ENCODE peak calls at places on chromosome 17, in four cellular contexts. S, W, O and D are unnamed samples.

GRCh38 chr17:81508639-81509047 is 4.0 kb downstream of the ACTG1 start:
- DNase-seq in W (peak), O (peak), S (no peak), D (no peak)

GRCh38 chr17:62713096-62713870 is 85.8 kb downstream of the MRC2 start:
- DNase-seq in S (no peak), O (no peak), W (no peak), D (no peak)

GRCh38 chr17:49210158-49211029 is at the start of the genes ABI3 and GNGT2:
- DNase-seq in S (no peak), W (peak), O (no peak), D (no peak)

GRCh38 chr17:48825446-48826381 is 5.1 kb upstream of the CALCOCO2 start:
- DNase-seq in O (no peak), S (no peak), W (no peak), D (no peak)

GRCh38 chr17:39352986-39353385 is 48.4 kb downstream of the FBXL20 start:
- DNase-seq in W (no peak), S (no peak), O (no peak), D (no peak)

GRCh38 chr17:82292251-82293154 is 19.0 kb upstream of the CSNK1D start:
- DNase-seq in O (peak), S (peak), W (peak), D (peak)

GRCh38 chr17:82871776-82872561 is 32.1 kb upstream of the ZNF750 start:
- DNase-seq in W (no peak), O (no peak), S (no peak), D (no peak)

GRCh38 chr17:28227278-28228108 is 91.5 kb upstream of the TMEM97 start:
- DNase-seq in S (no peak), O (no peak), W (no peak), D (no peak)

GRCh38 chr17:63989622-63990345 is 8.4 kb upstream of the PRR29 start:
- DNase-seq in W (no peak), S (no peak), O (no peak), D (no peak)

GRCh38 chr17:4600563-4600962 is 16.2 kb downstream of the SMTNL2 start:
- DNase-seq in S (no peak), W (no peak), O (no peak), D (no peak)

GRCh38 chr17:48642059-48642842 is 16.1 kb upstream of the HOXB9 start:
- DNase-seq in O (no peak), W (no peak), S (no peak), D (no peak)

GRCh38 chr17:79975498-79976134 is 60.1 kb downstream of the TBC1D16 start:
- DNase-seq in S (peak), W (no peak), O (no peak), D (no peak)

GRCh38 chr17:67215991-67216421 is 29.0 kb downstream of the HELZ start:
- DNase-seq in S (no peak), W (no peak), O (no peak), D (no peak)

GRCh38 chr17:8900207-8900606 is 32.7 kb upstream of the PIK3R6 start:
- DNase-seq in W (no peak), O (no peak), S (no peak), D (no peak)

GRCh38 chr17:29742210-29742513 is 119.5 kb upstream of the CORO6 start:
- DNase-seq in O (no peak), W (no peak), S (no peak), D (no peak)

GRCh38 chr17:45170280-45170975 is 8.8 kb downstream of the HEXIM2 start:
- DNase-seq in O (no peak), W (no peak), S (no peak), D (no peak)
- H3K4me3 ChIP-seq in O (no peak), W (peak), S (no peak), D (peak)

DNA sequence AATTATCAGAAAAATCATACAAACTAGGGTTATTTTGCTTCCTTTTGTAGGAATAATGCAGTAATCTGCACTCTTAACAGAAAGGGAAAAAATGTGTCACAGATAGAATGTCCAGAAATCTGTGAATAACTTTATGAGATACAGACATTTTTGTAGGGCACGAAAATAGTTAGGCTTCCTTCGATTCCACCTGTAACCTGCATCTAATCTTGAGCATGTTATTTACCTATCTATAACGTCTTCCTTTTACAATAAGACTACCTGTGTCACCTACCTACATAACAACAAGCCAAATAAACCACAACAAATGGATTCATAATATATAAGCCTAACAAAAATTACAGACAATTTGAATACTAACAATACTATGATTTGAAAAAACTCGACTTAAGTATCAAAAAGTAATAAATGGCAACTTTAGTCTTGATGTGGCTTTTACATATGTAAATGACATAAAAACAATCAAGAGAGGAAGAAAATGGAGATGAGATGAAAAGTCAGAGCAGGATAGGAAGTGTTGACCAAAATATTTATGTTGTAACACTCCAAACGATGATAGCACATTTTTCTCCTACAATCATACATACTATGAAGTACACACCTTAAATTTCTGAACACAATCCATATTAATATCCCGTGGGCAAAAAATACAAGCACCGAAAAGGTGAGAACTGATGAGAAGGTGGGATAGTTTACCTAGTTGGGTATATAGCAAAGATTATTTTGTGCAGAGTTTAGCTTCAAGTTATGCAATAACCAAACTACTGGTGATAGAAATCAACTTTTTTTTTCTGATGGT is 2.5 kb downstream of the STAT5B start:
- DNase-seq in O (no peak), S (no peak), W (no peak), D (no peak)
- H3K4me3 ChIP-seq in O (no peak), S (no peak), W (no peak), D (no peak)

GRCh38 chr17:74670329-74670728 is 42.4 kb downstream of the CD300LF start:
- DNase-seq in W (no peak), O (no peak), S (no peak), D (no peak)

DNA sequence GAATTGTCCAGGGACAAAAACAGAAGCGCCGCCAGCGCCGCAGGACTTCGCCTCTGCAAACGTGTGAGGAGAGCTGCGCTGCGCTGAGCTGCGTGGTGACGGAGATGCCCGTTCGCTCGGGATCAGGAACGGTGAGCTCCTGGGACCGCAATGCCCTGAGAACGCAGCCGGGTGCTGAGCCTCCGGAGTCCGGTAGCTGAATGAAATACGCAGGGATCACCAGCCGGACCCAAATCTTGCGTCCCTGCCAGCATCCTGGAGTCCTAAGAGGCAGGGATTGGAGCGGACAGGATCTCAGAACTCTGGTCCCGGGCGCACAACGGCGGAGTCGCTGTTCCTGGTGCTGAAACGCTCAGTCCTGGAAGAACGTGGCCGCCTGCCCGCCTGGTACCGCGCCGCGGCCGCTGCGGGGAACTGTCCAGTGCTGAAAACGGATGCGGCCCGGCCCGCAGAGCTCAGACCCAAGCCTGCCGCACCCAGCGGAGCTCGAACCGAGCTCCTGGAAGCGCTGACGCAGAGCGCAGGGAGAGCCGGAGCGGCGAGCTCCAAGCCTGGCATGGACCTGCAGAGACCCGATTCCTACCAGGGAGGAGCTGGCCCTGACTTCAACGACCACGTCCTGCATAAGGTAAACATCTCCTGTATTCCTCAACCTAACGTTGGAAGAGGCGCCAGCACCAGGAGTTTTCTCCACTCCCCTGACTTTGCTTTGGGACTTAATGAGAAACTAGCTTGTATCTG is 41.5 kb downstream of the CD300LF start:
- DNase-seq in O (peak), S (peak), W (peak), D (no peak)
- H3K4me3 ChIP-seq in O (no peak), S (no peak), W (no peak), D (no peak)

DNA sequence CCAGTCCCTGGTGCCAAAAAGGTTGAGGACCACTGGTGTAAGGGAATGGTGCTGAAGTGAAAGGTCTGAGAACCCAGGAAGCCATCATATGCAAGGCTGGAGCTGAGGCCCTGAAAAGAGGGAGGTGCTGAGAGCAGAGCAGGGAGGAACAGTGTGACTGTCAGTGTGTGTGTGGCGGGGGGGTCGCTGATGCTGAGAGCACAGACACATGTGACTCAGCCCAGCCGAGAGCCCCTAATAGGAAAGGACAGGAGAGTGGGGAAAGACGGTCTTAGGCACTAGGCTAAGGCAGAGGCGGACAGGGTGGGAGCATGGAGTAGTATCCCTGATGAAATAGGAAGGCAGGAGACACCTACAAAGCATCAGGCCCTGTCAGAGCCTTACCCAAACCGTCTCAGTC is 1.2 kb downstream of the B9D1 start:
- DNase-seq in W (no peak), O (no peak), S (no peak), D (no peak)
- H3K4me3 ChIP-seq in W (no peak), O (peak), S (no peak), D (no peak)

GRCh38 chr17:18156171-18156975 is 27.3 kb upstream of the ALKBH5 start:
- DNase-seq in W (no peak), S (no peak), O (no peak), D (no peak)
- H3K4me3 ChIP-seq in W (no peak), S (no peak), O (no peak), D (no peak)

GRCh38 chr17:17820457-17821158 is 16.2 kb downstream of the SREBF1 start:
- DNase-seq in O (no peak), W (no peak), S (no peak), D (no peak)

GRCh38 chr17:17818088-17818526 is 18.7 kb downstream of the SREBF1 start:
- DNase-seq in S (no peak), O (no peak), W (peak), D (no peak)

GRCh38 chr17:17820046-17820445 is 16.7 kb downstream of the SREBF1 start:
- DNase-seq in W (no peak), O (no peak), S (no peak), D (no peak)

GRCh38 chr17:17819111-17819510 is 17.7 kb downstream of the SREBF1 start:
- DNase-seq in W (no peak), O (no peak), S (no peak), D (no peak)

GRCh38 chr17:17819561-17819995 is 17.2 kb downstream of the SREBF1 start:
- DNase-seq in W (peak), O (no peak), S (no peak), D (no peak)
- H3K4me3 ChIP-seq in W (no peak), O (no peak), S (no peak), D (no peak)

GRCh38 chr17:44317545-44317944 is 7.1 kb downstream of the SLC25A39 start:
- DNase-seq in W (no peak), S (no peak), O (no peak), D (no peak)

GRCh38 chr17:44315760-44316731 is 7.6 kb downstream of the RUNDC3A start:
- DNase-seq in W (no peak), O (no peak), S (no peak), D (no peak)

GRCh38 chr17:44314524-44314868 is 6.1 kb downstream of the RUNDC3A start:
- DNase-seq in O (no peak), S (no peak), W (no peak), D (no peak)

GRCh38 chr17:44314031-44314430 is 5.6 kb downstream of the RUNDC3A start:
- DNase-seq in W (no peak), O (no peak), S (no peak), D (no peak)

DNA sequence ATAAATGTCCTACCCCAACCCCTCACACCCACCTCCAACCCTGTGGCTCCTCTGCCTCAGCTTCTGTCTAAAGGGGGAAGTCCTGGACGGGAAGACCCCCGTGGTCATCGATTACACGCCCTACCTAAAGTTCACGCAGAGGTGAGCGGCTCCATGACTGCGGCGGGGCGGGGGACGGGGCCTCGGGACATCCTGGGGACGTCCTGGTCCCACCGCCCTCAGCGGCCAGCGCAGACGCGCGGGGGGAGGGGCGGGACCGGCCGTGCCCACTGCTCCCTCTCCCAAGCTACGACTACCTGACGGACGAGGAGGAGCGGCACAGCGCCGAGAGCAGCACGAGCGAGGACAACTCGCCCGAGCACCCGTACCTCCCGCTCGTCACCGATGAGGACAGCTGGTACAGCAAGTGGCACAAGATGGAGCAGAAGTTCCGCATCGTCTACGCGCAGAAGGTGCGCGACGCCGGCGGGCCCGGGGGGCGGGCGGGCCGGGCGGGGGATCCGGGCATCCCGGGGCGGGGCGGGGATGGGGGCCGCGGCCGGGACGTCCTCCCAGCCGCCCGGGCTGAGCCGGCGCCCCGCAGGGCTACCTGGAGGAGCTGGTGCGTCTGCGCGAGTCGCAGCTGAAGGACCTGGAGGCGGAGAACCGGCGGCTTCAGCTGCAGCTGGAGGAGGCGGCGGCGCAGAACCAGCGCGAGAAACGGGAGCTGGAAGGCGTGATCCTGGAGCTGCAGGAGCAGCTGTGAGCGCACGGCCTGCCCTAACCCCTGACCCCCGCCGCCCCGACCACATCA is 6.7 kb downstream of the RUNDC3A start:
- DNase-seq in O (peak), S (no peak), W (no peak), D (no peak)
- H3K4me3 ChIP-seq in O (peak), S (no peak), W (peak), D (peak)

DNA sequence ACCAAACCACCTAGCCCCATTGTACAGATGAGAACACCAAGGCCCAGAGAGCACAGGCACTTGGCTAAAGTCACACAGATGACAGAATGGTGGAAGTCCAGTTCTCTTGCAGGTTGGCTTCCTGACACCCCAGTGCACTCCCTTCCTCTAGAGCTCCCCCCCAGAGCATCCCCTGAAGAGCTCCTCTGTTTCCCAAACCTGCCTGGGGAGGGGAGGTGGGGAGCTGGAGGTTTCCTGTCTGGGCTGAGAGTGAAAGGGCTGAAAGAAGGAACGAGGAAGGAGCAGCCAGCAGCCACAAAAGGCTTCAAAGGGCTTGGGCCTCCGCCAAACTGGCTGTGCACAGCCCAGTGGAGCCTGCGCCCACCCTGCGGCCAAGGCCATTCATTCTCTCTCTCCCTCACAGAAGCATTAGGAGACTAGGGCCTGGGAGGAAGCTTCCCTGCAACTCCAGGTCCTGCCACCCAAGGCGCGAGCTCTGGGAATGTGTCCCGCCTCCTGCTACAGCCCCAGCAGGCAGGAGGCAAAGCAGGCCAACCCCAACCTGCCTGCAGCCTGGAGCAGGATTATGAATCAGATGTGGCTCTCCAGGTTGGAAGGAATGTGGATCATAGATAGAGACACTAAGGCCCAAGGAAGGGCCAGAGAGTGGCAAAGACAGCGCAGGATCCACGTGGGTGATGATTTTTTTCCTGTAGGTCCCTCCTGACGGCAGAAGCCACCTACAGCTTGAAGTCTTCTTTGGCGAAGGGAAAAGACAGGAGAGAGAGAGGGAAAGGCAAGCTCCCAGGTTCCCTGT is 913 bp downstream of the SLC13A5 start:
- DNase-seq in O (no peak), W (peak), S (no peak), D (no peak)
- H3K4me3 ChIP-seq in O (no peak), W (no peak), S (no peak), D (no peak)